ENCODE peak calls at places on chromosome 13, in seven cellular contexts. M is CD8-positive, alpha-beta T cell; G is AG10803; E is T-helper 2 cell treated with Interferon-gamma antibody and Interleukin-4, amounts not matched to agents 5 μg/mL and 100 μg/mL, for 36 hours; D is stimulated activated CD4-positive, alpha-beta T cell treated with anti-CD3 and anti-CD28 coated beads, Interleukin-1b, Interleukin-23, amount 100 ng/mL, for 24 hours; V is amniotic stem cell; L is WERI-Rb-1. S is an unnamed sample.

GRCh38 chr13:106139407-106139806 is 396.1 kb downstream of the EFNB2 start:
- DNase-seq in M (no peak), E (no peak), G (no peak), L (no peak), D (no peak), V (no peak), S (no peak)

GRCh38 chr13:96984061-96984508 is 10.2 kb downstream of the OXGR1 start:
- DNase-seq in M (no peak), G (no peak), L (no peak), V (no peak), D (no peak), E (no peak), S (no peak)

GRCh38 chr13:26457212-26457611 is 100.3 kb upstream of the WASF3 start:
- DNase-seq in V (peak), D (no peak), L (no peak), M (no peak), E (no peak), G (no peak), S (no peak)

GRCh38 chr13:77720988-77721387 is 23.5 kb downstream of the SLAIN1 start:
- DNase-seq in V (no peak), D (no peak), L (peak), E (no peak), M (no peak), G (no peak), S (no peak)

GRCh38 chr13:108915095-108915633 is 285.8 kb downstream of the MYO16 start:
- DNase-seq in L (no peak), V (no peak), G (peak), D (no peak), M (no peak), E (no peak), S (no peak)

GRCh38 chr13:33090755-33091454 is 74.7 kb downstream of the KL start:
- DNase-seq in L (no peak), V (no peak), E (no peak), G (no peak), D (no peak), M (no peak), S (no peak)

GRCh38 chr13:65834897-65835296 is 1395.2 kb downstream of the PCDH9 start:
- DNase-seq in M (no peak), E (no peak), V (no peak), L (no peak), G (no peak), D (no peak), S (no peak)

GRCh38 chr13:44459674-44460073 is 86.0 kb downstream of the SERP2 start:
- DNase-seq in E (no peak), L (no peak), V (no peak), D (no peak), M (no peak), G (no peak), S (no peak)